ENCODE peak calls at places on chromosomes 1 and 21, in eight cellular contexts. W is OCI-LY7; V is testis; U is fibroblast of lung; T is colonic mucosa; E is CD8-positive, alpha-beta T cell; A is endodermal cell; I is tibial nerve. N is an unnamed sample.

GRCh38 chr1:34850382-34850781 is 9.2 kb downstream of the SMIM12 start:
- DNase-seq in W (no peak), V (no peak), U (no peak), T (no peak), E (no peak), A (no peak), I (no peak), N (no peak)

GRCh38 chr21:35512321-35512720 is 463.2 kb upstream of the RUNX1 start:
- DNase-seq in W (no peak), V (no peak), U (no peak), T (no peak), E (no peak), A (no peak), I (no peak), N (no peak)

GRCh38 chr21:43740497-43741156 is 21.7 kb downstream of the PDXK start:
- DNase-seq in W (no peak), V (peak), U (peak), T (no peak), E (no peak), A (peak), I (peak), N (no peak)

GRCh38 chr1:68128157-68128556 is 77.7 kb upstream of the DIRAS3 start:
- DNase-seq in W (no peak), V (no peak), U (peak), T (no peak), E (no peak), A (peak), I (no peak), N (no peak)

GRCh38 chr1:225481738-225482137 is 53.9 kb upstream of the LBR start:
- DNase-seq in W (peak), V (no peak), U (no peak), T (no peak), E (no peak), A (no peak), I (no peak), N (no peak)

GRCh38 chr1:211619033-211619996 is 40.4 kb upstream of the SLC30A1 start:
- DNase-seq in W (no peak), V (no peak), U (no peak), T (no peak), E (no peak), A (no peak), I (no peak), N (no peak)

GRCh38 chr1:20219991-20220390 is 33.7 kb upstream of the PLA2G2C start:
- DNase-seq in W (no peak), V (peak), U (no peak), T (no peak), E (no peak), A (no peak), I (no peak), N (no peak)

GRCh38 chr1:228935855-228936727 is 200.8 kb downstream of the RHOU start:
- DNase-seq in W (no peak), V (no peak), U (no peak), T (peak), E (no peak), A (no peak), I (peak), N (peak)

GRCh38 chr1:156086256-156086662 is 4.0 kb upstream of the MEX3A start:
- DNase-seq in W (no peak), V (peak), U (peak), T (no peak), E (no peak), A (peak), I (no peak), N (no peak)

GRCh38 chr1:76147917-76148316 is 73.4 kb downstream of the ST6GALNAC3 start:
- DNase-seq in W (no peak), V (no peak), U (no peak), T (no peak), E (no peak), A (no peak), I (no peak), N (no peak)

GRCh38 chr1:36083635-36084501 is at the start of gene TEKT2:
- DNase-seq in W (no peak), V (peak), U (no peak), T (no peak), E (no peak), A (peak), I (no peak), N (peak)

GRCh38 chr21:36891692-36892091 is 74.8 kb downstream of the HLCS start:
- DNase-seq in W (no peak), V (no peak), U (peak), T (no peak), E (no peak), A (no peak), I (no peak), N (no peak)

DNA sequence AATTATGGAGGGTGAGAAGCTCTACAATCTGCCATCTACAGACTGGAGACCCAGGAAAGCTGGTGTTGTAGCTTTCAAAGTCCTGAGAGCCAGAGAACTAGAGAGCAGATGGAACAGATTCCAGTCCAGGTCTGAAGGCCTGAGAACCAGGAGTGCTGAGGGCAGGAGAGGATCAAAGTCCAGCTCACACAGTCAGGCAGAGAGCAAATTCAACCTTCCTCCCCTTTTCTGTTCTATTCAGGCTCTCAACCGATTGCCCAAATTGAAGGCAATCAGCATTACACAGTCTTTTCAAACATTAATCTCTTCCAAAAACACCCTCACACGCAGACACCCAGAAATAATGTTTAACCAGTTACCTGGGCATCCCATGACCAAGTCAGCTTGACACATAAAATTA is 2.5 kb upstream of the TMPRSS2 start:
- DNase-seq in W (no peak), V (no peak), U (no peak), T (peak), E (no peak), A (no peak), I (no peak), N (no peak)
- H3K27ac ChIP-seq in W (no peak), V (no peak), U (no peak), T (peak), E (no peak), A (no peak), I (no peak), N (no peak)

GRCh38 chr1:21317690-21318043 is 27.4 kb upstream of the ECE1 start:
- DNase-seq in W (no peak), V (no peak), U (no peak), T (no peak), E (no peak), A (no peak), I (no peak), N (no peak)
- H3K27ac ChIP-seq in W (no peak), V (peak), U (peak), T (peak), E (no peak), A (no peak), I (peak), N (no peak)

GRCh38 chr1:206703647-206704046 is 18.9 kb downstream of the MAPKAPK2 start:
- DNase-seq in W (no peak), V (no peak), U (peak), T (no peak), E (no peak), A (no peak), I (no peak), N (no peak)
- H3K27ac ChIP-seq in W (no peak), V (no peak), U (no peak), T (no peak), E (no peak), A (peak), I (no peak), N (no peak)

GRCh38 chr21:15964181-15964855 is 234.5 kb downstream of the USP25 start:
- DNase-seq in W (no peak), V (no peak), U (peak), T (no peak), E (no peak), A (no peak), I (no peak), N (no peak)
- H3K27ac ChIP-seq in W (no peak), V (no peak), U (no peak), T (no peak), E (no peak), A (no peak), I (no peak), N (no peak)

DNA sequence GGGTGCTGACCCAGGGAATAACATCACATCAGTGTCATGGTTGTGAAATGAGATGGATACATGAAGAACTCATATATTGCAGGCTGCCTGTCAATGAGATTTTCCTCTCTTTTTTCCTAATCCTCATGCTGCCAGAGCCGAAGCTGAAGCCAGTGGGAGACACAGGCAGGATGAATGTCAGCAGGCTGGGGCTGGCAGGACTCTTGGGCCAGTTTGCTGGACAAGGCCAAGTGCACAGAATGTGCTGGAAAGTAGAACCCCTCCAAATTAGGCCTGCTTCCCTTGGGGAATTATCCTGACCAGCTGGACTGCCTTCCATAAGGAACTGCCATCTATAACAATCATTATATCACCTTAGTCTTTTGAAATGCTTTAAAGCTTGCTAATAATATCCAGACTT is 31.4 kb downstream of the SLC44A3 start:
- DNase-seq in W (no peak), V (no peak), U (no peak), T (no peak), E (no peak), A (no peak), I (no peak), N (no peak)
- H3K27ac ChIP-seq in W (no peak), V (no peak), U (no peak), T (no peak), E (no peak), A (no peak), I (no peak), N (no peak)

GRCh38 chr1:3320246-3321152 is 134.0 kb upstream of the ARHGEF16 start:
- DNase-seq in W (no peak), V (no peak), U (peak), T (peak), E (no peak), A (peak), I (no peak), N (peak)
- H3K27ac ChIP-seq in W (no peak), V (no peak), U (no peak), T (peak), E (no peak), A (no peak), I (no peak), N (no peak)